ENCODE peak calls at places on chromosome 17, in six cellular contexts. One of them, this sample, is unnamed.
A peak's percentile ranks its signal among the peaks of the same experiment; 100 is the strongest.

GRCh38 chr17:1108810-1109605 is 70.8 kb downstream of the ABR start:
- DNase-seq in heart left ventricle: peak; percentile 73
- DNase-seq in H1: peak; percentile 79
- DNase-seq in IMR-90: peak; percentile 44
- DNase-seq in stomach: peak; percentile 71
- DNase-seq in adrenal gland: peak; percentile 64
- DNase-seq in this sample: peak; percentile 32

GRCh38 chr17:73471924-73472323 is 160.1 kb upstream of the CDC42EP4 start:
- DNase-seq in heart left ventricle: no peak
- DNase-seq in H1: no peak
- DNase-seq in IMR-90: no peak
- DNase-seq in stomach: no peak
- DNase-seq in adrenal gland: no peak
- DNase-seq in this sample: no peak

GRCh38 chr17:42248351-42249179 is 27.6 kb downstream of the STAT5B start:
- DNase-seq in heart left ventricle: peak; percentile 89
- DNase-seq in H1: no peak
- DNase-seq in IMR-90: peak; percentile 93
- DNase-seq in stomach: peak; percentile 81
- DNase-seq in adrenal gland: peak; percentile 94
- DNase-seq in this sample: peak; percentile 89

GRCh38 chr17:50935201-50936124 is 69.3 kb upstream of the TOB1 start:
- DNase-seq in heart left ventricle: peak; percentile 90
- DNase-seq in H1: no peak
- DNase-seq in IMR-90: no peak
- DNase-seq in stomach: peak; percentile 94
- DNase-seq in adrenal gland: peak; percentile 98
- DNase-seq in this sample: peak; percentile 97

GRCh38 chr17:80701730-80702129 is 157.1 kb downstream of the RPTOR start:
- DNase-seq in heart left ventricle: no peak
- DNase-seq in H1: no peak
- DNase-seq in IMR-90: no peak
- DNase-seq in stomach: no peak
- DNase-seq in adrenal gland: no peak
- DNase-seq in this sample: no peak

GRCh38 chr17:76500074-76500744 is 1.0 kb downstream of the RHBDF2 start:
- DNase-seq in heart left ventricle: no peak
- DNase-seq in H1: no peak
- DNase-seq in IMR-90: no peak
- DNase-seq in stomach: no peak
- DNase-seq in adrenal gland: no peak
- DNase-seq in this sample: no peak

GRCh38 chr17:72665841-72666518 is 426.5 kb downstream of the SLC39A11 start:
- DNase-seq in heart left ventricle: no peak
- DNase-seq in H1: no peak
- DNase-seq in IMR-90: peak; percentile 44
- DNase-seq in stomach: no peak
- DNase-seq in adrenal gland: no peak
- DNase-seq in this sample: no peak

GRCh38 chr17:17563530-17563929 is 28.0 kb downstream of the PEMT start:
- DNase-seq in heart left ventricle: no peak
- DNase-seq in H1: no peak
- DNase-seq in IMR-90: no peak
- DNase-seq in stomach: no peak
- DNase-seq in adrenal gland: no peak
- DNase-seq in this sample: no peak

GRCh38 chr17:35557353-35557752 is 3.3 kb downstream of the SLFN14 start:
- DNase-seq in heart left ventricle: no peak
- DNase-seq in H1: no peak
- DNase-seq in IMR-90: no peak
- DNase-seq in stomach: no peak
- DNase-seq in adrenal gland: no peak
- DNase-seq in this sample: no peak

GRCh38 chr17:35555695-35556094 is 4.9 kb downstream of the SLFN14 start:
- DNase-seq in heart left ventricle: no peak
- DNase-seq in H1: no peak
- DNase-seq in IMR-90: no peak
- DNase-seq in stomach: no peak
- DNase-seq in adrenal gland: no peak
- DNase-seq in this sample: no peak

GRCh38 chr17:35559495-35559894 is 1.1 kb downstream of the SLFN14 start:
- DNase-seq in heart left ventricle: no peak
- DNase-seq in H1: no peak
- DNase-seq in IMR-90: no peak
- DNase-seq in stomach: no peak
- DNase-seq in adrenal gland: no peak
- DNase-seq in this sample: no peak

DNA sequence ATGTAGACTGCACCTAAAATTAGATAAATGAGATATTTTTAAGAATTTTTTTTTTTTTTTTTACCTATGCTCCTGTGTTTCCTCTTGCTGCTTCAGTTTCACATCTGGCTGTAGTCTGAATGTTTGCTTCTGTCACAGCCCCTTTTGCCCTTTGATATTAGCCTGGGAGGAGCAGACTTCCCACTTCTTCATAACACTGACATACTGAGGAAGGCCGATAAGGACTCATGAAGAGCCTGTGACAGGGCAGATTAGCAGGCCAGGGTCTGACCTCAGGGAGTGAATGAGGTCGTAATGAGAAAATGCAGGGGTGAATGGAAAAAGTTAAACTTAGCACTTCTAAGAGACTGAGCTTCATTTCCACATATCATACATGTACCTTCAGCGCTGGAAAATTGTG is at the start of gene SLFN14:
- DNase-seq in heart left ventricle: no peak
- DNase-seq in H1: no peak
- DNase-seq in IMR-90: no peak
- DNase-seq in stomach: no peak
- DNase-seq in adrenal gland: no peak
- DNase-seq in this sample: no peak
- TF ChIP-seq POLR2A in heart left ventricle: no peak
- TF ChIP-seq POLR2A in H1: no peak
- TF ChIP-seq POLR2A in IMR-90: no peak
- TF ChIP-seq POLR2A in stomach: no peak
- TF ChIP-seq POLR2A in adrenal gland: no peak
- TF ChIP-seq POLR2A in this sample: no peak

DNA sequence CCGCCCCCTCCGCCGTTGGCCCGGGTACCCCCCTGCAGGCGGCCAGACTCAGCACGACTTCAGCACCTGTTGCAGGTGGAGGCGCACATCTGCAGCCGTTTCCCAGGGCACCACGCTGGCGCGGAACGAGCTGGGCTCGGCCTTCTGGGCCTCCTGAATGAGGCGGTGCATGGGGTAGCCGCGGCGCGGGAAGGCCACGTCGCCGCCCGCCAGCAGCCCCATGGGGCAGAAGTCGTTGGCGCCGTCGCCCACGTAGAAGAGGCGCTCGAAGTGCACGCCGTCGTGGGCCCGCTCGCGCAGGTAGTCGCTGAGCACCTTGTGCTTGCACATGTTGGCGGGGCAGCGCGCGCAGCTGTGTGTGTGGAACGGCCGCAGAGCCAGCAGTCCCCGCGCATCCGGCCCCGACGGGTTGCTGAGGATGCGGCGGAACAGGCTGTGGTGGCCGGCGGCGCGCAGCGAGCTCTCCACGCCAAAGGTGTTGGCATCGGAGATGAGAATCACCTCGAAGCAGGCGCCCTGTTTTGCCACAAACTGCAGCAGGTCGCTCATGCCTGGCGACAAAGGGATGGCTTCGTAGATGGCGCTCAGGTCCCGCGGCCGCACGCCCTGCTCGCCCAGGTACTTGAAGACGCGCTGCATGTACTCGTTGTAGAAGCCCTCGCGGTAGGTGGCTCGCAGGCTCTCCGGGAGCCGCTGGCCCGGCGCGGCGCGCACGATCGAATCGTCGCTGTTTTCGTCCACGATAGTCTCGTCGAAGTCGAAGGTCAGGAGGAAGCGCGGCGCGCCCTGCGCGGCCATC is 6.2 kb downstream of the PHOSPHO1 start:
- DNase-seq in heart left ventricle: no peak
- DNase-seq in H1: peak; percentile 78
- DNase-seq in IMR-90: no peak
- DNase-seq in stomach: peak; percentile 46
- DNase-seq in adrenal gland: no peak
- DNase-seq in this sample: no peak
- TF ChIP-seq POLR2A in heart left ventricle: no peak
- TF ChIP-seq POLR2A in H1: no peak
- TF ChIP-seq POLR2A in IMR-90: no peak
- TF ChIP-seq POLR2A in stomach: no peak
- TF ChIP-seq POLR2A in adrenal gland: no peak
- TF ChIP-seq POLR2A in this sample: no peak

GRCh38 chr17:19377602-19378415 is 489 bp upstream of the MAPK7 start:
- DNase-seq in heart left ventricle: peak; percentile 99
- DNase-seq in H1: peak; percentile 94
- DNase-seq in IMR-90: peak; percentile 99
- DNase-seq in stomach: peak; percentile 98
- DNase-seq in adrenal gland: peak; percentile 99
- DNase-seq in this sample: peak; percentile 98
- TF ChIP-seq POLR2A in heart left ventricle: no peak
- TF ChIP-seq POLR2A in H1: peak; percentile 38
- TF ChIP-seq POLR2A in IMR-90: peak; percentile 91
- TF ChIP-seq POLR2A in stomach: no peak
- TF ChIP-seq POLR2A in adrenal gland: peak; percentile 87
- TF ChIP-seq POLR2A in this sample: peak; percentile 83

GRCh38 chr17:8143581-8144400 is 8.4 kb downstream of the PER1 start:
- DNase-seq in heart left ventricle: no peak
- DNase-seq in H1: no peak
- DNase-seq in IMR-90: no peak
- DNase-seq in stomach: no peak
- DNase-seq in adrenal gland: no peak
- DNase-seq in this sample: no peak
- TF ChIP-seq POLR2A in heart left ventricle: no peak
- TF ChIP-seq POLR2A in H1: no peak
- TF ChIP-seq POLR2A in IMR-90: no peak
- TF ChIP-seq POLR2A in stomach: no peak
- TF ChIP-seq POLR2A in adrenal gland: no peak
- TF ChIP-seq POLR2A in this sample: no peak